ENCODE peak calls at places on chromosomes 4 and X, in six cellular contexts. One of them, this sample, is unnamed.

GRCh38 chrX:104112326-104112951 is at the start of gene ZCCHC18:
- DNase-seq in GM12878: no peak
- DNase-seq in HepG2: peak; percentile 3
- DNase-seq in K562: peak; percentile 34
- DNase-seq in GM12892: peak; percentile 51
- DNase-seq in H1: no peak
- DNase-seq in this sample: peak; percentile 48

GRCh38 chr4:87839309-87839946 is 6.7 kb downstream of the MEPE start:
- DNase-seq in HepG2: no peak
- DNase-seq in GM12892: no peak
- DNase-seq in H1: no peak
- DNase-seq in GM12878: no peak
- DNase-seq in K562: peak; percentile 31
- DNase-seq in this sample: no peak

GRCh38 chrX:3577551-3577950 is 135.9 kb downstream of the PRKX start:
- DNase-seq in GM12878: no peak
- DNase-seq in GM12892: no peak
- DNase-seq in K562: no peak
- DNase-seq in HepG2: no peak
- DNase-seq in H1: no peak
- DNase-seq in this sample: no peak

GRCh38 chr4:77376788-77377460 is 219.9 kb downstream of the CCNG2 start:
- DNase-seq in HepG2: no peak
- DNase-seq in GM12892: no peak
- DNase-seq in K562: no peak
- DNase-seq in H1: no peak
- DNase-seq in GM12878: no peak
- DNase-seq in this sample: no peak

GRCh38 chrX:120238947-120239346 is 11.7 kb upstream of the ZBTB33 start:
- DNase-seq in HepG2: no peak
- DNase-seq in H1: no peak
- DNase-seq in GM12892: no peak
- DNase-seq in K562: no peak
- DNase-seq in GM12878: no peak
- DNase-seq in this sample: no peak

GRCh38 chr4:52848255-52848654 is 13.9 kb upstream of the RASL11B start:
- DNase-seq in H1: no peak
- DNase-seq in GM12892: no peak
- DNase-seq in K562: no peak
- DNase-seq in HepG2: no peak
- DNase-seq in GM12878: no peak
- DNase-seq in this sample: no peak

GRCh38 chrX:47623540-47624027 is 3.9 kb upstream of the SYN1 start:
- DNase-seq in GM12878: no peak
- DNase-seq in K562: peak; percentile 47
- DNase-seq in HepG2: peak; percentile 29
- DNase-seq in H1: peak; percentile 73
- DNase-seq in GM12892: no peak
- DNase-seq in this sample: no peak

GRCh38 chr4:22574424-22574823 is 58.6 kb upstream of the ADGRA3 start:
- DNase-seq in H1: no peak
- DNase-seq in HepG2: no peak
- DNase-seq in K562: no peak
- DNase-seq in GM12878: no peak
- DNase-seq in GM12892: no peak
- DNase-seq in this sample: no peak

GRCh38 chrX:38923451-38923969 is 122.3 kb downstream of the MID1IP1 start:
- DNase-seq in GM12892: no peak
- DNase-seq in H1: no peak
- DNase-seq in K562: no peak
- DNase-seq in GM12878: peak; percentile 79
- DNase-seq in HepG2: peak; percentile 0
- DNase-seq in this sample: no peak

GRCh38 chr4:76257824-76258223 is 6.3 kb downstream of the FAM47E start:
- DNase-seq in K562: no peak
- DNase-seq in GM12892: no peak
- DNase-seq in GM12878: no peak
- DNase-seq in H1: no peak
- DNase-seq in HepG2: no peak
- DNase-seq in this sample: no peak

GRCh38 chrX:151754641-151755215 is 20.2 kb downstream of the CNGA2 start:
- DNase-seq in HepG2: no peak
- DNase-seq in GM12878: no peak
- DNase-seq in K562: no peak
- DNase-seq in H1: no peak
- DNase-seq in GM12892: no peak
- DNase-seq in this sample: no peak

GRCh38 chr4:81507530-81507929 is 35.8 kb upstream of the RASGEF1B start:
- DNase-seq in GM12892: no peak
- DNase-seq in GM12878: no peak
- DNase-seq in H1: no peak
- DNase-seq in HepG2: no peak
- DNase-seq in K562: no peak
- DNase-seq in this sample: no peak

GRCh38 chr4:81502561-81502960 is 30.9 kb upstream of the RASGEF1B start:
- DNase-seq in GM12892: no peak
- DNase-seq in HepG2: no peak
- DNase-seq in GM12878: no peak
- DNase-seq in K562: no peak
- DNase-seq in H1: no peak
- DNase-seq in this sample: no peak

GRCh38 chr4:81503586-81503985 is 31.9 kb upstream of the RASGEF1B start:
- DNase-seq in K562: no peak
- DNase-seq in HepG2: no peak
- DNase-seq in H1: no peak
- DNase-seq in GM12892: no peak
- DNase-seq in GM12878: no peak
- DNase-seq in this sample: no peak

GRCh38 chr4:81506731-81507130 is 35.0 kb upstream of the RASGEF1B start:
- DNase-seq in GM12892: peak; percentile 12
- DNase-seq in HepG2: no peak
- DNase-seq in GM12878: peak; percentile 33
- DNase-seq in K562: no peak
- DNase-seq in H1: no peak
- DNase-seq in this sample: no peak

GRCh38 chr4:81504685-81505598 is 33.2 kb upstream of the RASGEF1B start:
- DNase-seq in GM12892: no peak
- DNase-seq in K562: no peak
- DNase-seq in GM12878: no peak
- DNase-seq in H1: no peak
- DNase-seq in HepG2: no peak
- DNase-seq in this sample: no peak
- TF ChIP-seq TAF1 in GM12892: no peak
- TF ChIP-seq TAF1 in K562: no peak
- TF ChIP-seq TAF1 in GM12878: no peak
- TF ChIP-seq TAF1 in H1: no peak
- TF ChIP-seq TAF1 in HepG2: no peak
- TF ChIP-seq TAF1 in this sample: no peak

GRCh38 chr4:140633951-140634350 is 65.2 kb upstream of the UCP1 start:
- DNase-seq in K562: no peak
- DNase-seq in GM12892: no peak
- DNase-seq in GM12878: no peak
- DNase-seq in H1: no peak
- DNase-seq in HepG2: no peak
- DNase-seq in this sample: no peak
- TF ChIP-seq POLR2A in K562: no peak
- TF ChIP-seq POLR2A in GM12892: no peak
- TF ChIP-seq POLR2A in GM12878: no peak
- TF ChIP-seq POLR2A in H1: no peak
- TF ChIP-seq POLR2A in HepG2: no peak
- TF ChIP-seq POLR2A in this sample: no peak

DNA sequence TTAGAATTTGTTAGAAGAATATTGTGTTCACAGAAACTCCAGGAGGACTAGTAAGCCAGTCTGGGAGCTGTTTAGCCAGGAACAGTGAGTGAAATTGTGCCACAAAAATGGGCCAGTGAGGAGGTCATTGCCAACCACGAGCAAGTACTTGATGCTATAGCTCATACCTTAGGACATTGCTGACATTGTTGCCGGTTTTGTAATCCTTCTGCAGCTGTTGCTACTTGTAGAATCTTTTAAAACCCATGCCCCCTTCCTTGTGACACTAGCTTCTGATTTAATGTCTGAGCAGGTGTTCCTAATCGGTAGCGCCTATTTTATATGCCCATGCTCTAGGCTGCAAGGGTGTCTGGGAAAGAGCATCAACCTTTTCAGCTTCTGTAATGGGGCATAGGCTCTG is 2.5 kb downstream of the POLA1 start:
- DNase-seq in GM12878: no peak
- DNase-seq in HepG2: no peak
- DNase-seq in K562: no peak
- DNase-seq in H1: no peak
- DNase-seq in GM12892: no peak
- DNase-seq in this sample: no peak
- TF ChIP-seq TAF1 in GM12878: no peak
- TF ChIP-seq TAF1 in HepG2: no peak
- TF ChIP-seq TAF1 in K562: no peak
- TF ChIP-seq TAF1 in H1: no peak
- TF ChIP-seq TAF1 in GM12892: no peak
- TF ChIP-seq TAF1 in this sample: no peak

GRCh38 chrX:34813618-34814017 is 129.0 kb upstream of the FAM47B start:
- DNase-seq in K562: no peak
- DNase-seq in H1: no peak
- DNase-seq in GM12892: no peak
- DNase-seq in HepG2: no peak
- DNase-seq in GM12878: no peak
- DNase-seq in this sample: no peak
- TF ChIP-seq POLR2A in K562: no peak
- TF ChIP-seq POLR2A in H1: no peak
- TF ChIP-seq POLR2A in GM12892: no peak
- TF ChIP-seq POLR2A in HepG2: no peak
- TF ChIP-seq POLR2A in GM12878: no peak
- TF ChIP-seq POLR2A in this sample: no peak

GRCh38 chr4:140103676-140104075 is 50.3 kb downstream of the MAML3 start:
- DNase-seq in GM12892: no peak
- DNase-seq in H1: no peak
- DNase-seq in HepG2: no peak
- DNase-seq in K562: no peak
- DNase-seq in GM12878: peak; percentile 69
- DNase-seq in this sample: no peak

GRCh38 chr4:140098481-140099132 is 55.4 kb downstream of the MAML3 start:
- DNase-seq in GM12878: no peak
- DNase-seq in K562: no peak
- DNase-seq in GM12892: no peak
- DNase-seq in H1: no peak
- DNase-seq in HepG2: no peak
- DNase-seq in this sample: no peak

GRCh38 chr4:140102406-140102805 is 51.6 kb downstream of the MAML3 start:
- DNase-seq in GM12878: no peak
- DNase-seq in H1: no peak
- DNase-seq in K562: no peak
- DNase-seq in HepG2: no peak
- DNase-seq in GM12892: no peak
- DNase-seq in this sample: no peak

GRCh38 chr4:140099993-140100392 is 54.0 kb downstream of the MAML3 start:
- DNase-seq in HepG2: no peak
- DNase-seq in K562: no peak
- DNase-seq in GM12878: no peak
- DNase-seq in GM12892: no peak
- DNase-seq in H1: no peak
- DNase-seq in this sample: no peak

GRCh38 chr4:140100771-140101170 is 53.2 kb downstream of the MAML3 start:
- DNase-seq in GM12892: no peak
- DNase-seq in K562: no peak
- DNase-seq in GM12878: no peak
- DNase-seq in H1: no peak
- DNase-seq in HepG2: no peak
- DNase-seq in this sample: no peak
- TF ChIP-seq TAF1 in GM12892: no peak
- TF ChIP-seq TAF1 in K562: no peak
- TF ChIP-seq TAF1 in GM12878: no peak
- TF ChIP-seq TAF1 in H1: no peak
- TF ChIP-seq TAF1 in HepG2: no peak
- TF ChIP-seq TAF1 in this sample: no peak

DNA sequence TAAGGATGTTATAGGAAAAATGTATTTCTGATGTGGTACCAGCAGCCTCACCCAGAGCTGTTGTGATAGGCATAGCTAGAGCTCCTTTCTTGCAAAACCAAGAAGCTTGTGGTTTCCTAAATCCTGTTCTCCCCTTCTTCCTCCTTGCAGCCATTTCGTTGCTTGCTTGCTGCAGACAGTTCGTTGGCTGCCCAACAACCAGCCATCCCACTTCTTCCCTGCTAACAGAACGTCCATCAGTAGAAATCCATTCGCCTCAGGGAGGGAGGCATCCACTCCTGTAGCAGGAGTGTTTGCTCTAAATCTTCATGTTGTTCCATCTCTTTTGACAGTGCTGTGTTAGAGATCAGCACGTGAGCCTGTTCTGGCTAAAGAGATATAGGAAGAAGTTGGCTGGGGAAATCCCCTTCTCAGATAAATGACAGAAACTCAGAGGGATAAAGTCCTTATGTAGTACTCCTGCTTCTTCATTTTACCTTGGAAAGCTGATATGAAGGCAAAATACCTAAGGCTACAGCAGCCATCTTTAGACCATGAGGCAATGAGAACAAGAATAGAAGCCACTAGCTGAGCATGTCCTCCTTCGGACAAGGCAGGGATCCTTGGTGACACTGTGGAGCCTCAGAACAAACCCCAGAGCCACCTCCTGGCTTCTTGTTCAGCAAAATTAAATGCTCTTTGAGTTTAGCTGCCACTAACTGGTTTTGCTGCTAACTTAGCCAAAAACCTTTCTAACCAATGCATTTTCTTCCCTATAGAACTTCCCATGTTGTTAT is 68.4 kb upstream of the RELL1 start:
- DNase-seq in HepG2: no peak
- DNase-seq in K562: no peak
- DNase-seq in GM12878: no peak
- DNase-seq in H1: no peak
- DNase-seq in GM12892: no peak
- DNase-seq in this sample: no peak
- TF ChIP-seq POLR2A in HepG2: no peak
- TF ChIP-seq POLR2A in K562: no peak
- TF ChIP-seq POLR2A in GM12878: no peak
- TF ChIP-seq POLR2A in H1: no peak
- TF ChIP-seq POLR2A in GM12892: no peak
- TF ChIP-seq POLR2A in this sample: no peak

DNA sequence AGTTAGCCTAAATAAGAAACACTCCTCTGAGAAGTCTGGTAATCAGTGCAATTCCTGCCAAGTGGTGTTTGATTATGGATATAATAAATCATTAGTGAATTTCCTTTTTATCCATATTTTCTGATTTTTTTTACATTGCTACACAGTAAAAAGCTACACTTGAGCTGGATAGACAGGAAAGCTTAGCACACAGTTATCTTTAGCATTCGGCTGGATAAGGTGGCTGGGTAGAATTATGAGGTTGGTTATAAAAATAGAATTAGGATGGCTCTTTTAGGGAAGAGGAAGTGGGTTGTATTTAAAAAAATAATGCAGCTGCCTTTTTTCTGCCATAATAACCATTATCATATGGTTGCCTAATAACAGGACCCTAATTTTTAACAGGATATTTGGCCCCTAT is 460.6 kb downstream of the NAF1 start:
- DNase-seq in GM12878: no peak
- DNase-seq in GM12892: no peak
- DNase-seq in K562: no peak
- DNase-seq in H1: no peak
- DNase-seq in HepG2: no peak
- DNase-seq in this sample: no peak
- TF ChIP-seq TAF1 in GM12878: no peak
- TF ChIP-seq TAF1 in GM12892: no peak
- TF ChIP-seq TAF1 in K562: no peak
- TF ChIP-seq TAF1 in H1: no peak
- TF ChIP-seq TAF1 in HepG2: no peak
- TF ChIP-seq TAF1 in this sample: no peak